ENCODE peak calls at places on chromosomes 2 and 18, in eight cellular contexts. One of them, this sample, is unnamed.

GRCh38 chr18:44884446-44884845 is 203.8 kb downstream of the SETBP1 start:
- DNase-seq in anterior cingulate cortex: no peak
- DNase-seq in NT2/D1: no peak
- DNase-seq in MCF 10A: no peak
- DNase-seq in LNCaP clone FGC: no peak
- DNase-seq in germinal center: no peak
- DNase-seq in stimulated activated CD4-positive, alpha-beta T cell treated with anti-CD3 and anti-CD28 coated beads, TNF-alpha, amount 100 ng/mL, for 4 hours: no peak
- DNase-seq in DMS79 treated with DMSO at 0.1 percent for 48 hours: no peak
- DNase-seq in this sample: no peak

GRCh38 chr2:188786368-188786781 is 187.8 kb upstream of the COL3A1 start:
- DNase-seq in anterior cingulate cortex: no peak
- DNase-seq in NT2/D1: no peak
- DNase-seq in MCF 10A: peak; percentile 75
- DNase-seq in LNCaP clone FGC: no peak
- DNase-seq in germinal center: no peak
- DNase-seq in stimulated activated CD4-positive, alpha-beta T cell treated with anti-CD3 and anti-CD28 coated beads, TNF-alpha, amount 100 ng/mL, for 4 hours: no peak
- DNase-seq in DMS79 treated with DMSO at 0.1 percent for 48 hours: no peak
- DNase-seq in this sample: no peak

GRCh38 chr2:152924722-152925121 is 206.3 kb downstream of the ARL6IP6 start:
- DNase-seq in anterior cingulate cortex: no peak
- DNase-seq in NT2/D1: no peak
- DNase-seq in MCF 10A: peak; percentile 95
- DNase-seq in LNCaP clone FGC: no peak
- DNase-seq in germinal center: no peak
- DNase-seq in stimulated activated CD4-positive, alpha-beta T cell treated with anti-CD3 and anti-CD28 coated beads, TNF-alpha, amount 100 ng/mL, for 4 hours: no peak
- DNase-seq in DMS79 treated with DMSO at 0.1 percent for 48 hours: no peak
- DNase-seq in this sample: no peak

GRCh38 chr2:130374587-130375290 is 18.9 kb downstream of the PTPN18 start:
- DNase-seq in anterior cingulate cortex: no peak
- DNase-seq in NT2/D1: no peak
- DNase-seq in MCF 10A: no peak
- DNase-seq in LNCaP clone FGC: no peak
- DNase-seq in germinal center: no peak
- DNase-seq in stimulated activated CD4-positive, alpha-beta T cell treated with anti-CD3 and anti-CD28 coated beads, TNF-alpha, amount 100 ng/mL, for 4 hours: no peak
- DNase-seq in DMS79 treated with DMSO at 0.1 percent for 48 hours: no peak
- DNase-seq in this sample: no peak

GRCh38 chr18:44654555-44654954 is 26.1 kb upstream of the SETBP1 start:
- DNase-seq in anterior cingulate cortex: no peak
- DNase-seq in NT2/D1: no peak
- DNase-seq in MCF 10A: peak; percentile 62
- DNase-seq in LNCaP clone FGC: peak; percentile 77
- DNase-seq in germinal center: no peak
- DNase-seq in stimulated activated CD4-positive, alpha-beta T cell treated with anti-CD3 and anti-CD28 coated beads, TNF-alpha, amount 100 ng/mL, for 4 hours: no peak
- DNase-seq in DMS79 treated with DMSO at 0.1 percent for 48 hours: no peak
- DNase-seq in this sample: no peak

GRCh38 chr18:51195602-51196115 is 1.8 kb downstream of the MEX3C start:
- DNase-seq in anterior cingulate cortex: no peak
- DNase-seq in NT2/D1: peak; percentile 61
- DNase-seq in MCF 10A: peak; percentile 66
- DNase-seq in LNCaP clone FGC: no peak
- DNase-seq in germinal center: peak; percentile 7
- DNase-seq in stimulated activated CD4-positive, alpha-beta T cell treated with anti-CD3 and anti-CD28 coated beads, TNF-alpha, amount 100 ng/mL, for 4 hours: no peak
- DNase-seq in DMS79 treated with DMSO at 0.1 percent for 48 hours: peak; percentile 87
- DNase-seq in this sample: peak; percentile 11

GRCh38 chr18:37322497-37323035 is 243.0 kb downstream of the CELF4 start:
- DNase-seq in anterior cingulate cortex: peak; percentile 51
- DNase-seq in NT2/D1: peak; percentile 35
- DNase-seq in MCF 10A: peak; percentile 53
- DNase-seq in LNCaP clone FGC: no peak
- DNase-seq in germinal center: peak; percentile 41
- DNase-seq in stimulated activated CD4-positive, alpha-beta T cell treated with anti-CD3 and anti-CD28 coated beads, TNF-alpha, amount 100 ng/mL, for 4 hours: no peak
- DNase-seq in DMS79 treated with DMSO at 0.1 percent for 48 hours: no peak
- DNase-seq in this sample: peak; percentile 92

GRCh38 chr2:207482630-207483029 is 47.1 kb upstream of the CREB1 start:
- DNase-seq in anterior cingulate cortex: no peak
- DNase-seq in NT2/D1: no peak
- DNase-seq in MCF 10A: no peak
- DNase-seq in LNCaP clone FGC: no peak
- DNase-seq in germinal center: no peak
- DNase-seq in stimulated activated CD4-positive, alpha-beta T cell treated with anti-CD3 and anti-CD28 coated beads, TNF-alpha, amount 100 ng/mL, for 4 hours: no peak
- DNase-seq in DMS79 treated with DMSO at 0.1 percent for 48 hours: no peak
- DNase-seq in this sample: no peak

GRCh38 chr2:43717323-43717722 is 41.1 kb upstream of the C1GALT1C1L start:
- DNase-seq in anterior cingulate cortex: no peak
- DNase-seq in NT2/D1: no peak
- DNase-seq in MCF 10A: no peak
- DNase-seq in LNCaP clone FGC: no peak
- DNase-seq in germinal center: no peak
- DNase-seq in stimulated activated CD4-positive, alpha-beta T cell treated with anti-CD3 and anti-CD28 coated beads, TNF-alpha, amount 100 ng/mL, for 4 hours: no peak
- DNase-seq in DMS79 treated with DMSO at 0.1 percent for 48 hours: no peak
- DNase-seq in this sample: no peak

GRCh38 chr18:22342625-22343024 is 75.1 kb downstream of the CTAGE1 start:
- DNase-seq in anterior cingulate cortex: no peak
- DNase-seq in NT2/D1: no peak
- DNase-seq in MCF 10A: peak; percentile 74
- DNase-seq in LNCaP clone FGC: no peak
- DNase-seq in germinal center: no peak
- DNase-seq in stimulated activated CD4-positive, alpha-beta T cell treated with anti-CD3 and anti-CD28 coated beads, TNF-alpha, amount 100 ng/mL, for 4 hours: no peak
- DNase-seq in DMS79 treated with DMSO at 0.1 percent for 48 hours: peak; percentile 10
- DNase-seq in this sample: peak; percentile 49

GRCh38 chr2:201232125-201232815 is 28.1 kb upstream of the CASP8 start:
- DNase-seq in anterior cingulate cortex: peak; percentile 56
- DNase-seq in NT2/D1: peak; percentile 89
- DNase-seq in MCF 10A: peak; percentile 96
- DNase-seq in LNCaP clone FGC: peak; percentile 98
- DNase-seq in germinal center: peak; percentile 86
- DNase-seq in stimulated activated CD4-positive, alpha-beta T cell treated with anti-CD3 and anti-CD28 coated beads, TNF-alpha, amount 100 ng/mL, for 4 hours: peak; percentile 87
- DNase-seq in DMS79 treated with DMSO at 0.1 percent for 48 hours: peak; percentile 99
- DNase-seq in this sample: peak; percentile 87

GRCh38 chr2:109439315-109439714 is 174.5 kb downstream of the SEPTIN10 start:
- DNase-seq in anterior cingulate cortex: no peak
- DNase-seq in NT2/D1: no peak
- DNase-seq in MCF 10A: no peak
- DNase-seq in LNCaP clone FGC: no peak
- DNase-seq in germinal center: no peak
- DNase-seq in stimulated activated CD4-positive, alpha-beta T cell treated with anti-CD3 and anti-CD28 coated beads, TNF-alpha, amount 100 ng/mL, for 4 hours: no peak
- DNase-seq in DMS79 treated with DMSO at 0.1 percent for 48 hours: no peak
- DNase-seq in this sample: no peak

GRCh38 chr18:9705183-9705864 is 2.8 kb upstream of the RAB31 start:
- DNase-seq in anterior cingulate cortex: no peak
- DNase-seq in NT2/D1: no peak
- DNase-seq in MCF 10A: peak; percentile 64
- DNase-seq in LNCaP clone FGC: no peak
- DNase-seq in germinal center: no peak
- DNase-seq in stimulated activated CD4-positive, alpha-beta T cell treated with anti-CD3 and anti-CD28 coated beads, TNF-alpha, amount 100 ng/mL, for 4 hours: no peak
- DNase-seq in DMS79 treated with DMSO at 0.1 percent for 48 hours: no peak
- DNase-seq in this sample: peak; percentile 10

GRCh38 chr18:59994357-59994756 is 94.6 kb downstream of the PMAIP1 start:
- DNase-seq in anterior cingulate cortex: no peak
- DNase-seq in NT2/D1: no peak
- DNase-seq in MCF 10A: peak; percentile 23
- DNase-seq in LNCaP clone FGC: no peak
- DNase-seq in germinal center: peak; percentile 23
- DNase-seq in stimulated activated CD4-positive, alpha-beta T cell treated with anti-CD3 and anti-CD28 coated beads, TNF-alpha, amount 100 ng/mL, for 4 hours: no peak
- DNase-seq in DMS79 treated with DMSO at 0.1 percent for 48 hours: no peak
- DNase-seq in this sample: no peak

GRCh38 chr2:127642706-127643697 is 3.0 kb upstream of the GPR17 start:
- DNase-seq in anterior cingulate cortex: no peak
- DNase-seq in NT2/D1: no peak
- DNase-seq in MCF 10A: no peak
- DNase-seq in LNCaP clone FGC: no peak
- DNase-seq in germinal center: no peak
- DNase-seq in stimulated activated CD4-positive, alpha-beta T cell treated with anti-CD3 and anti-CD28 coated beads, TNF-alpha, amount 100 ng/mL, for 4 hours: no peak
- DNase-seq in DMS79 treated with DMSO at 0.1 percent for 48 hours: no peak
- DNase-seq in this sample: no peak

GRCh38 chr18:55982992-55983391 is 395.0 kb upstream of the TCF4 start:
- DNase-seq in anterior cingulate cortex: no peak
- DNase-seq in NT2/D1: peak; percentile 23
- DNase-seq in MCF 10A: no peak
- DNase-seq in LNCaP clone FGC: no peak
- DNase-seq in germinal center: no peak
- DNase-seq in stimulated activated CD4-positive, alpha-beta T cell treated with anti-CD3 and anti-CD28 coated beads, TNF-alpha, amount 100 ng/mL, for 4 hours: no peak
- DNase-seq in DMS79 treated with DMSO at 0.1 percent for 48 hours: no peak
- DNase-seq in this sample: no peak

GRCh38 chr2:150081775-150082517 is 405.5 kb downstream of the RND3 start:
- DNase-seq in anterior cingulate cortex: no peak
- DNase-seq in NT2/D1: no peak
- DNase-seq in MCF 10A: no peak
- DNase-seq in LNCaP clone FGC: no peak
- DNase-seq in germinal center: no peak
- DNase-seq in stimulated activated CD4-positive, alpha-beta T cell treated with anti-CD3 and anti-CD28 coated beads, TNF-alpha, amount 100 ng/mL, for 4 hours: no peak
- DNase-seq in DMS79 treated with DMSO at 0.1 percent for 48 hours: no peak
- DNase-seq in this sample: no peak

GRCh38 chr18:55579471-55579870 is 8.5 kb downstream of the TCF4 start:
- DNase-seq in anterior cingulate cortex: no peak
- DNase-seq in NT2/D1: no peak
- DNase-seq in MCF 10A: no peak
- DNase-seq in LNCaP clone FGC: no peak
- DNase-seq in germinal center: no peak
- DNase-seq in stimulated activated CD4-positive, alpha-beta T cell treated with anti-CD3 and anti-CD28 coated beads, TNF-alpha, amount 100 ng/mL, for 4 hours: no peak
- DNase-seq in DMS79 treated with DMSO at 0.1 percent for 48 hours: no peak
- DNase-seq in this sample: no peak

GRCh38 chr2:84029903-84030559 is 429.0 kb downstream of the SUCLG1 start:
- DNase-seq in anterior cingulate cortex: no peak
- DNase-seq in NT2/D1: no peak
- DNase-seq in MCF 10A: no peak
- DNase-seq in LNCaP clone FGC: no peak
- DNase-seq in germinal center: no peak
- DNase-seq in stimulated activated CD4-positive, alpha-beta T cell treated with anti-CD3 and anti-CD28 coated beads, TNF-alpha, amount 100 ng/mL, for 4 hours: no peak
- DNase-seq in DMS79 treated with DMSO at 0.1 percent for 48 hours: no peak
- DNase-seq in this sample: no peak

GRCh38 chr2:159010963-159011362 is 42.5 kb downstream of the TANC1 start:
- DNase-seq in anterior cingulate cortex: no peak
- DNase-seq in NT2/D1: no peak
- DNase-seq in MCF 10A: no peak
- DNase-seq in LNCaP clone FGC: no peak
- DNase-seq in germinal center: no peak
- DNase-seq in stimulated activated CD4-positive, alpha-beta T cell treated with anti-CD3 and anti-CD28 coated beads, TNF-alpha, amount 100 ng/mL, for 4 hours: no peak
- DNase-seq in DMS79 treated with DMSO at 0.1 percent for 48 hours: no peak
- DNase-seq in this sample: no peak

GRCh38 chr18:63476666-63477065 is at the start of gene SERPINB5:
- DNase-seq in anterior cingulate cortex: no peak
- DNase-seq in NT2/D1: no peak
- DNase-seq in MCF 10A: peak; percentile 99
- DNase-seq in LNCaP clone FGC: peak; percentile 56
- DNase-seq in germinal center: no peak
- DNase-seq in stimulated activated CD4-positive, alpha-beta T cell treated with anti-CD3 and anti-CD28 coated beads, TNF-alpha, amount 100 ng/mL, for 4 hours: no peak
- DNase-seq in DMS79 treated with DMSO at 0.1 percent for 48 hours: peak; percentile 92
- DNase-seq in this sample: no peak

GRCh38 chr2:219476605-219477578 is 21.8 kb upstream of the GMPPA start:
- DNase-seq in anterior cingulate cortex: no peak
- DNase-seq in NT2/D1: peak; percentile 74
- DNase-seq in MCF 10A: no peak
- DNase-seq in LNCaP clone FGC: no peak
- DNase-seq in germinal center: no peak
- DNase-seq in stimulated activated CD4-positive, alpha-beta T cell treated with anti-CD3 and anti-CD28 coated beads, TNF-alpha, amount 100 ng/mL, for 4 hours: no peak
- DNase-seq in DMS79 treated with DMSO at 0.1 percent for 48 hours: no peak
- DNase-seq in this sample: no peak

GRCh38 chr2:217471329-217471728 is 531.5 kb downstream of the TNS1 start:
- DNase-seq in anterior cingulate cortex: no peak
- DNase-seq in NT2/D1: no peak
- DNase-seq in MCF 10A: no peak
- DNase-seq in LNCaP clone FGC: no peak
- DNase-seq in germinal center: no peak
- DNase-seq in stimulated activated CD4-positive, alpha-beta T cell treated with anti-CD3 and anti-CD28 coated beads, TNF-alpha, amount 100 ng/mL, for 4 hours: no peak
- DNase-seq in DMS79 treated with DMSO at 0.1 percent for 48 hours: no peak
- DNase-seq in this sample: no peak

GRCh38 chr2:169871994-169872393 is 44.7 kb downstream of the UBR3 start:
- DNase-seq in anterior cingulate cortex: no peak
- DNase-seq in NT2/D1: no peak
- DNase-seq in MCF 10A: no peak
- DNase-seq in LNCaP clone FGC: no peak
- DNase-seq in germinal center: no peak
- DNase-seq in stimulated activated CD4-positive, alpha-beta T cell treated with anti-CD3 and anti-CD28 coated beads, TNF-alpha, amount 100 ng/mL, for 4 hours: no peak
- DNase-seq in DMS79 treated with DMSO at 0.1 percent for 48 hours: no peak
- DNase-seq in this sample: no peak

GRCh38 chr18:37537868-37538525 is 27.6 kb downstream of the CELF4 start:
- DNase-seq in anterior cingulate cortex: peak; percentile 52
- DNase-seq in NT2/D1: no peak
- DNase-seq in MCF 10A: peak; percentile 63
- DNase-seq in LNCaP clone FGC: no peak
- DNase-seq in germinal center: peak; percentile 69
- DNase-seq in stimulated activated CD4-positive, alpha-beta T cell treated with anti-CD3 and anti-CD28 coated beads, TNF-alpha, amount 100 ng/mL, for 4 hours: no peak
- DNase-seq in DMS79 treated with DMSO at 0.1 percent for 48 hours: no peak
- DNase-seq in this sample: peak; percentile 98

GRCh38 chr18:66560092-66560491 is 43.8 kb downstream of the CDH19 start:
- DNase-seq in anterior cingulate cortex: no peak
- DNase-seq in NT2/D1: peak; percentile 8
- DNase-seq in MCF 10A: peak; percentile 61
- DNase-seq in LNCaP clone FGC: peak; percentile 32
- DNase-seq in germinal center: no peak
- DNase-seq in stimulated activated CD4-positive, alpha-beta T cell treated with anti-CD3 and anti-CD28 coated beads, TNF-alpha, amount 100 ng/mL, for 4 hours: no peak
- DNase-seq in DMS79 treated with DMSO at 0.1 percent for 48 hours: no peak
- DNase-seq in this sample: peak; percentile 4

GRCh38 chr2:182473635-182474034 is 46.8 kb upstream of the PDE1A start:
- DNase-seq in anterior cingulate cortex: no peak
- DNase-seq in NT2/D1: no peak
- DNase-seq in MCF 10A: no peak
- DNase-seq in LNCaP clone FGC: no peak
- DNase-seq in germinal center: no peak
- DNase-seq in stimulated activated CD4-positive, alpha-beta T cell treated with anti-CD3 and anti-CD28 coated beads, TNF-alpha, amount 100 ng/mL, for 4 hours: no peak
- DNase-seq in DMS79 treated with DMSO at 0.1 percent for 48 hours: no peak
- DNase-seq in this sample: no peak

GRCh38 chr18:62771494-62771893 is 56.2 kb downstream of the PHLPP1 start:
- DNase-seq in anterior cingulate cortex: no peak
- DNase-seq in NT2/D1: no peak
- DNase-seq in MCF 10A: no peak
- DNase-seq in LNCaP clone FGC: no peak
- DNase-seq in germinal center: no peak
- DNase-seq in stimulated activated CD4-positive, alpha-beta T cell treated with anti-CD3 and anti-CD28 coated beads, TNF-alpha, amount 100 ng/mL, for 4 hours: no peak
- DNase-seq in DMS79 treated with DMSO at 0.1 percent for 48 hours: no peak
- DNase-seq in this sample: no peak

GRCh38 chr2:212683346-212683745 is 144.7 kb upstream of the ERBB4 start:
- DNase-seq in anterior cingulate cortex: no peak
- DNase-seq in NT2/D1: no peak
- DNase-seq in MCF 10A: no peak
- DNase-seq in LNCaP clone FGC: no peak
- DNase-seq in germinal center: no peak
- DNase-seq in stimulated activated CD4-positive, alpha-beta T cell treated with anti-CD3 and anti-CD28 coated beads, TNF-alpha, amount 100 ng/mL, for 4 hours: no peak
- DNase-seq in DMS79 treated with DMSO at 0.1 percent for 48 hours: no peak
- DNase-seq in this sample: no peak

GRCh38 chr2:28670882-28671281 is 80.7 kb upstream of the PPP1CB start:
- DNase-seq in anterior cingulate cortex: no peak
- DNase-seq in NT2/D1: no peak
- DNase-seq in MCF 10A: no peak
- DNase-seq in LNCaP clone FGC: no peak
- DNase-seq in germinal center: no peak
- DNase-seq in stimulated activated CD4-positive, alpha-beta T cell treated with anti-CD3 and anti-CD28 coated beads, TNF-alpha, amount 100 ng/mL, for 4 hours: no peak
- DNase-seq in DMS79 treated with DMSO at 0.1 percent for 48 hours: no peak
- DNase-seq in this sample: no peak

GRCh38 chr18:62784966-62785413 is 69.6 kb downstream of the PHLPP1 start:
- DNase-seq in anterior cingulate cortex: peak; percentile 52
- DNase-seq in NT2/D1: no peak
- DNase-seq in MCF 10A: no peak
- DNase-seq in LNCaP clone FGC: no peak
- DNase-seq in germinal center: no peak
- DNase-seq in stimulated activated CD4-positive, alpha-beta T cell treated with anti-CD3 and anti-CD28 coated beads, TNF-alpha, amount 100 ng/mL, for 4 hours: no peak
- DNase-seq in DMS79 treated with DMSO at 0.1 percent for 48 hours: no peak
- DNase-seq in this sample: no peak

GRCh38 chr2:224999784-225000183 is 42.5 kb downstream of the DOCK10 start:
- DNase-seq in anterior cingulate cortex: no peak
- DNase-seq in NT2/D1: no peak
- DNase-seq in MCF 10A: no peak
- DNase-seq in LNCaP clone FGC: no peak
- DNase-seq in germinal center: no peak
- DNase-seq in stimulated activated CD4-positive, alpha-beta T cell treated with anti-CD3 and anti-CD28 coated beads, TNF-alpha, amount 100 ng/mL, for 4 hours: no peak
- DNase-seq in DMS79 treated with DMSO at 0.1 percent for 48 hours: no peak
- DNase-seq in this sample: no peak

GRCh38 chr2:70570041-70570661 is 16.5 kb upstream of the TGFA start:
- DNase-seq in anterior cingulate cortex: no peak
- DNase-seq in NT2/D1: peak; percentile 33
- DNase-seq in MCF 10A: peak; percentile 94
- DNase-seq in LNCaP clone FGC: no peak
- DNase-seq in germinal center: no peak
- DNase-seq in stimulated activated CD4-positive, alpha-beta T cell treated with anti-CD3 and anti-CD28 coated beads, TNF-alpha, amount 100 ng/mL, for 4 hours: no peak
- DNase-seq in DMS79 treated with DMSO at 0.1 percent for 48 hours: no peak
- DNase-seq in this sample: no peak

GRCh38 chr18:23710068-23710527 is 20.8 kb downstream of the LAMA3 start:
- DNase-seq in anterior cingulate cortex: no peak
- DNase-seq in NT2/D1: no peak
- DNase-seq in MCF 10A: peak; percentile 89
- DNase-seq in LNCaP clone FGC: no peak
- DNase-seq in germinal center: no peak
- DNase-seq in stimulated activated CD4-positive, alpha-beta T cell treated with anti-CD3 and anti-CD28 coated beads, TNF-alpha, amount 100 ng/mL, for 4 hours: no peak
- DNase-seq in DMS79 treated with DMSO at 0.1 percent for 48 hours: no peak
- DNase-seq in this sample: no peak

This sample was measured in HEK293T.